ENCODE peak calls at places on chromosomes 5 and 9, in six cellular contexts. Z is DMS 273 treated with DMSO at 0.1 percent for 48 hours, G is HT-29, X is tibial nerve, P is activated T-cell treated with anti-CD3 and anti-CD28 coated beads for 1 hour, O is iPS-NIHi11. S is an unnamed sample.

GRCh38 chr9:18331808-18332209 is 142.1 kb upstream of the ADAMTSL1 start:
- DNase-seq in O (no peak), G (no peak), Z (peak), P (no peak), X (no peak), S (no peak)

GRCh38 chr9:132857601-132858342 is 20.3 kb downstream of the AK8 start:
- DNase-seq in G (no peak), X (no peak), P (no peak), O (peak), Z (no peak), S (peak)

GRCh38 chr5:67299317-67299716 is 102.7 kb upstream of the CD180 start:
- DNase-seq in G (no peak), P (no peak), Z (no peak), X (no peak), O (no peak), S (no peak)

GRCh38 chr9:73260506-73260905 is 108.8 kb downstream of the ANXA1 start:
- DNase-seq in O (no peak), Z (no peak), P (no peak), X (no peak), G (no peak), S (no peak)

GRCh38 chr9:97859346-97859745 is 6.3 kb downstream of the FOXE1 start:
- DNase-seq in G (no peak), O (no peak), X (no peak), P (no peak), Z (no peak), S (no peak)

GRCh38 chr9:121059998-121060636 is 10.0 kb upstream of the C5 start:
- DNase-seq in G (peak), X (peak), P (no peak), Z (peak), O (peak), S (peak)

GRCh38 chr5:141637693-141638419 is 1.1 kb downstream of the RELL2 start:
- DNase-seq in O (peak), Z (no peak), P (peak), G (peak), X (peak), S (peak)

GRCh38 chr5:9716838-9717281 is 86.7 kb upstream of the TAS2R1 start:
- DNase-seq in Z (no peak), X (no peak), G (no peak), P (no peak), O (no peak), S (no peak)

GRCh38 chr5:152462021-152462721 is 57.1 kb upstream of the NMUR2 start:
- DNase-seq in O (no peak), P (no peak), X (no peak), Z (no peak), G (no peak), S (no peak)

GRCh38 chr5:180353226-180353962 is at the start of gene GFPT2:
- DNase-seq in X (peak), G (no peak), P (peak), Z (peak), O (peak), S (peak)

GRCh38 chr5:88660947-88661869 is 221.8 kb downstream of the MEF2C start:
- DNase-seq in X (no peak), O (peak), G (no peak), Z (peak), P (no peak), S (peak)

GRCh38 chr5:177369050-177369912 is 11.6 kb downstream of the RGS14 start:
- DNase-seq in O (no peak), X (no peak), G (peak), P (no peak), Z (peak), S (peak)

GRCh38 chr9:75039804-75040203 is 11.7 kb upstream of the CARNMT1 start:
- DNase-seq in P (no peak), Z (no peak), X (no peak), O (no peak), G (no peak), S (no peak)

GRCh38 chr9:26234865-26235264 is 556.6 kb upstream of the TUSC1 start:
- DNase-seq in X (no peak), O (no peak), P (no peak), Z (no peak), G (no peak), S (no peak)

GRCh38 chr5:93723005-93723404 is 18.4 kb downstream of the POU5F2 start:
- DNase-seq in G (peak), P (no peak), X (no peak), O (no peak), Z (no peak), S (no peak)

GRCh38 chr9:37054513-37054776 is 20.4 kb upstream of the PAX5 start:
- DNase-seq in Z (no peak), G (no peak), O (no peak), P (no peak), X (no peak), S (no peak)

GRCh38 chr5:78594946-78595921 is 53.3 kb downstream of the LHFPL2 start:
- DNase-seq in O (no peak), P (no peak), G (peak), X (peak), Z (no peak), S (peak)

GRCh38 chr9:72006481-72006880 is 53.9 kb downstream of the C9orf57 start:
- DNase-seq in O (peak), P (no peak), Z (no peak), X (no peak), G (no peak), S (no peak)

GRCh38 chr9:13552606-13553215 is 273.2 kb upstream of the MPDZ start:
- DNase-seq in Z (no peak), X (no peak), P (no peak), O (no peak), G (no peak), S (no peak)

GRCh38 chr9:98144631-98145030 is 25.6 kb upstream of the TRIM14 start:
- DNase-seq in P (no peak), O (no peak), Z (no peak), G (no peak), X (no peak), S (no peak)

GRCh38 chr9:113220467-113221002 is 542 bp downstream of the FKBP15 start:
- DNase-seq in G (peak), O (no peak), X (no peak), P (no peak), Z (no peak), S (no peak)

GRCh38 chr9:82975176-82975575 is 87.8 kb downstream of the RASEF start:
- DNase-seq in Z (no peak), O (no peak), X (no peak), G (no peak), P (no peak), S (no peak)

GRCh38 chr5:78472469-78473106 is 112.2 kb downstream of the SCAMP1 start:
- DNase-seq in G (no peak), O (no peak), P (no peak), X (no peak), Z (no peak), S (no peak)

GRCh38 chr5:56802235-56802634 is 13.1 kb upstream of the MAP3K1 start:
- DNase-seq in O (no peak), G (no peak), X (no peak), Z (peak), P (no peak), S (no peak)

GRCh38 chr9:133513214-133514088 is 11.3 kb downstream of the MYMK start:
- DNase-seq in Z (no peak), P (no peak), G (no peak), X (no peak), O (no peak), S (no peak)

GRCh38 chr9:95143591-95144561 is 173.6 kb downstream of the FANCC start:
- DNase-seq in Z (no peak), O (no peak), X (peak), P (no peak), G (no peak), S (peak)

GRCh38 chr9:94918038-94918753 is 191.7 kb downstream of the AOPEP start:
- DNase-seq in G (peak), X (no peak), Z (no peak), O (no peak), P (no peak), S (no peak)

GRCh38 chr9:2014148-2014547 is 999 bp upstream of the SMARCA2 start:
- DNase-seq in G (no peak), Z (no peak), X (no peak), P (no peak), O (no peak), S (no peak)